ENCODE peak calls at places on chromosomes 12 and 14, in six cellular contexts. One of them, this sample, is unnamed.
A peak's percentile ranks its signal among the peaks of the same experiment; 100 is the strongest.

GRCh38 chr14:47235619-47236018 is 439.8 kb downstream of the MDGA2 start:
- DNase-seq in K562: no peak
- DNase-seq in lower leg skin: no peak
- DNase-seq in heart left ventricle: no peak
- DNase-seq in body of pancreas: no peak
- DNase-seq in breast epithelium: no peak
- DNase-seq in this sample: no peak

GRCh38 chr14:67934087-67934486 is 114.5 kb downstream of the RAD51B start:
- DNase-seq in body of pancreas: peak; percentile 63
- DNase-seq in K562: peak; percentile 19
- DNase-seq in breast epithelium: no peak
- DNase-seq in lower leg skin: peak; percentile 32
- DNase-seq in heart left ventricle: no peak
- DNase-seq in this sample: peak; percentile 13

GRCh38 chr12:53495903-53496751 is 3.1 kb downstream of the MAP3K12 start:
- DNase-seq in heart left ventricle: peak; percentile 74
- DNase-seq in K562: peak; percentile 56
- DNase-seq in breast epithelium: peak; percentile 57
- DNase-seq in body of pancreas: peak; percentile 62
- DNase-seq in lower leg skin: peak; percentile 67
- DNase-seq in this sample: no peak

GRCh38 chr12:3342051-3342450 is 149.0 kb upstream of the PRMT8 start:
- DNase-seq in K562: peak; percentile 9
- DNase-seq in breast epithelium: no peak
- DNase-seq in heart left ventricle: peak; percentile 70
- DNase-seq in lower leg skin: no peak
- DNase-seq in body of pancreas: peak; percentile 27
- DNase-seq in this sample: no peak

GRCh38 chr14:58171090-58171489 is 19.1 kb upstream of the ARMH4 start:
- DNase-seq in heart left ventricle: peak; percentile 75
- DNase-seq in body of pancreas: peak; percentile 87
- DNase-seq in breast epithelium: peak; percentile 77
- DNase-seq in K562: peak; percentile 95
- DNase-seq in lower leg skin: peak; percentile 76
- DNase-seq in this sample: peak; percentile 26

GRCh38 chr12:99131761-99132199 is 486.7 kb downstream of the APAF1 start:
- DNase-seq in body of pancreas: peak; percentile 41
- DNase-seq in heart left ventricle: peak; percentile 71
- DNase-seq in K562: no peak
- DNase-seq in lower leg skin: no peak
- DNase-seq in breast epithelium: no peak
- DNase-seq in this sample: no peak

GRCh38 chr12:72622556-72622955 is 350.4 kb downstream of the TRHDE start:
- DNase-seq in lower leg skin: no peak
- DNase-seq in body of pancreas: no peak
- DNase-seq in heart left ventricle: no peak
- DNase-seq in breast epithelium: no peak
- DNase-seq in K562: no peak
- DNase-seq in this sample: no peak

GRCh38 chr12:101599311-101599710 is 4.5 kb downstream of the MYBPC1 start:
- DNase-seq in heart left ventricle: no peak
- DNase-seq in lower leg skin: no peak
- DNase-seq in breast epithelium: no peak
- DNase-seq in K562: no peak
- DNase-seq in body of pancreas: no peak
- DNase-seq in this sample: no peak

GRCh38 chr12:113196582-113196981 is 11.1 kb downstream of the RITA1 start:
- DNase-seq in body of pancreas: no peak
- DNase-seq in breast epithelium: no peak
- DNase-seq in heart left ventricle: no peak
- DNase-seq in lower leg skin: no peak
- DNase-seq in K562: peak; percentile 6
- DNase-seq in this sample: no peak

GRCh38 chr12:127143020-127143419 is 1124.0 kb upstream of the TMEM132C start:
- DNase-seq in K562: no peak
- DNase-seq in heart left ventricle: no peak
- DNase-seq in body of pancreas: no peak
- DNase-seq in lower leg skin: no peak
- DNase-seq in breast epithelium: no peak
- DNase-seq in this sample: no peak

GRCh38 chr14:95337052-95337595 is 17.4 kb upstream of the CLMN start:
- DNase-seq in body of pancreas: no peak
- DNase-seq in K562: no peak
- DNase-seq in breast epithelium: no peak
- DNase-seq in lower leg skin: no peak
- DNase-seq in heart left ventricle: no peak
- DNase-seq in this sample: no peak

GRCh38 chr12:116924558-116925453 is 14.1 kb downstream of the FBXW8 start:
- DNase-seq in body of pancreas: peak; percentile 9
- DNase-seq in heart left ventricle: peak; percentile 45
- DNase-seq in lower leg skin: no peak
- DNase-seq in breast epithelium: peak; percentile 21
- DNase-seq in K562: no peak
- DNase-seq in this sample: peak; percentile 21

GRCh38 chr14:96683575-96684289 is 113.5 kb upstream of the VRK1 start:
- DNase-seq in breast epithelium: no peak
- DNase-seq in K562: no peak
- DNase-seq in body of pancreas: no peak
- DNase-seq in heart left ventricle: no peak
- DNase-seq in lower leg skin: no peak
- DNase-seq in this sample: no peak

GRCh38 chr12:91239497-91239896 is 56.9 kb upstream of the DCN start:
- DNase-seq in K562: no peak
- DNase-seq in body of pancreas: no peak
- DNase-seq in lower leg skin: no peak
- DNase-seq in breast epithelium: no peak
- DNase-seq in heart left ventricle: no peak
- DNase-seq in this sample: no peak

GRCh38 chr14:23055621-23056256 is 1.6 kb downstream of the CDH24 start:
- DNase-seq in body of pancreas: no peak
- DNase-seq in breast epithelium: no peak
- DNase-seq in lower leg skin: no peak
- DNase-seq in heart left ventricle: no peak
- DNase-seq in K562: peak; percentile 42
- DNase-seq in this sample: no peak

GRCh38 chr14:96383445-96383844 is 8.5 kb upstream of the AK7 start:
- DNase-seq in heart left ventricle: no peak
- DNase-seq in lower leg skin: no peak
- DNase-seq in body of pancreas: no peak
- DNase-seq in K562: no peak
- DNase-seq in breast epithelium: no peak
- DNase-seq in this sample: no peak

GRCh38 chr14:101123639-101124525 is 220.4 kb upstream of the RTL1 start:
- DNase-seq in K562: no peak
- DNase-seq in lower leg skin: peak; percentile 9
- DNase-seq in body of pancreas: no peak
- DNase-seq in heart left ventricle: no peak
- DNase-seq in breast epithelium: no peak
- DNase-seq in this sample: peak; percentile 1

GRCh38 chr12:95881331-95881955 is 22.7 kb downstream of the SNRPF start:
- DNase-seq in breast epithelium: no peak
- DNase-seq in heart left ventricle: no peak
- DNase-seq in K562: no peak
- DNase-seq in lower leg skin: no peak
- DNase-seq in body of pancreas: no peak
- DNase-seq in this sample: no peak

GRCh38 chr12:92942905-92943304 is 13.8 kb upstream of the EEA1 start:
- DNase-seq in K562: no peak
- DNase-seq in body of pancreas: peak; percentile 2
- DNase-seq in heart left ventricle: no peak
- DNase-seq in breast epithelium: no peak
- DNase-seq in lower leg skin: no peak
- DNase-seq in this sample: no peak

GRCh38 chr14:61889914-61890351 is 127.7 kb downstream of the SNAPC1 start:
- DNase-seq in heart left ventricle: no peak
- DNase-seq in lower leg skin: no peak
- DNase-seq in breast epithelium: no peak
- DNase-seq in K562: no peak
- DNase-seq in body of pancreas: no peak
- DNase-seq in this sample: peak; percentile 31

GRCh38 chr14:30957813-30958370 is 67.6 kb upstream of the AP4S1 start:
- DNase-seq in K562: no peak
- DNase-seq in heart left ventricle: no peak
- DNase-seq in body of pancreas: peak; percentile 72
- DNase-seq in breast epithelium: no peak
- DNase-seq in lower leg skin: no peak
- DNase-seq in this sample: no peak

GRCh38 chr12:68743416-68743815 is 2.6 kb upstream of the SLC35E3 start:
- DNase-seq in lower leg skin: no peak
- DNase-seq in breast epithelium: no peak
- DNase-seq in K562: no peak
- DNase-seq in heart left ventricle: no peak
- DNase-seq in body of pancreas: no peak
- DNase-seq in this sample: no peak

GRCh38 chr14:51093371-51094281 is 1.3 kb downstream of the TRIM9 start:
- DNase-seq in body of pancreas: peak; percentile 47
- DNase-seq in breast epithelium: peak; percentile 35
- DNase-seq in lower leg skin: no peak
- DNase-seq in heart left ventricle: peak; percentile 30
- DNase-seq in K562: no peak
- DNase-seq in this sample: peak; percentile 27

GRCh38 chr14:51535443-51536044 is 116.2 kb upstream of the FRMD6 start:
- DNase-seq in breast epithelium: no peak
- DNase-seq in lower leg skin: no peak
- DNase-seq in K562: no peak
- DNase-seq in body of pancreas: no peak
- DNase-seq in heart left ventricle: no peak
- DNase-seq in this sample: no peak

GRCh38 chr12:6226002-6226700 is 26.0 kb downstream of the CD9 start:
- DNase-seq in breast epithelium: peak; percentile 79
- DNase-seq in K562: no peak
- DNase-seq in heart left ventricle: peak; percentile 91
- DNase-seq in lower leg skin: peak; percentile 79
- DNase-seq in body of pancreas: peak; percentile 22
- DNase-seq in this sample: no peak
- TF ChIP-seq POLR2A in breast epithelium: no peak
- TF ChIP-seq POLR2A in K562: no peak
- TF ChIP-seq POLR2A in heart left ventricle: no peak
- TF ChIP-seq POLR2A in lower leg skin: no peak
- TF ChIP-seq POLR2A in body of pancreas: no peak
- TF ChIP-seq POLR2A in this sample: no peak

DNA sequence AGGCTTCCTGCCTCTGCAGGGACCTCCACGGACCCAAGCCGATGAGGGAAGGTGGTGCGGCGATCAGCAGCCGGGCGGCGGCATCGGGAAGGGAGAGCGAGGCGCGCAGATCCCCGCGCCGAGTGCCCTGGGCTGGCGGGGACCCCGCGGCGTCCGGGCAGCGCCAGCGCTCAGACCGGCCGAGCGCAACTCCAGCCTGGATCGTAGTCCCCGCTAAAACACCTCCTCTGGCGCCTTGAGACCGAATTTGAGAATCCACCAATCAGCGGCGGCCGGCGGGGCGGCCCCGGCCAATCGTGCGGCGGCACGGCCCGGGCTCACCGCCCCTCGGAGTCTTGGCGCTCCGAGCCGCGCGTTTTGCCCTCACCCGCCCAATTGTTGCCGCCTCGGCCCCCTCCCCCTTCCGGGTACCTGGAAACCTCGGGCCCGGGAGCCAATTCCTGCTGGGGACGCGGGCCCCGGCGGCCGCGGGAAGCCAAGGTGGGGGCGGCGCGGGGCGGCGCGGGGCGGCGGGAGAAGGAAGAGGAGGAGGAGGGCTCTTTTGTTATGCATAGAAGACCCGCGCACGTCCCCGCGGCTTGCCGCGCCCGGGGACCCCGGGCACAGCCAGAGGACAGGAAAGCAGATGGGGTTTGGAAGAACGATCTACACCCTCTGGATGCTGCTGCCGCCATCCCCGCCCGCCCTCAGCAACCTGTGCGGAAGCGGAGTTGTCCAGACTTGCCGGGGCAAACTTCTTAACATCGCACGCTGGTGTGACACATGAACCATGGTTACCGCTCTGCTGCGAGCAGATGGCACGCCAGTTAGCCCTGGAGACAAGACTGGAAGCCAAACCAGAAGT is at the start of gene E2F7:
- DNase-seq in lower leg skin: peak; percentile 69
- DNase-seq in heart left ventricle: peak; percentile 87
- DNase-seq in breast epithelium: peak; percentile 75
- DNase-seq in body of pancreas: peak; percentile 90
- DNase-seq in K562: peak; percentile 100
- DNase-seq in this sample: peak; percentile 88
- TF ChIP-seq POLR2A in lower leg skin: no peak
- TF ChIP-seq POLR2A in heart left ventricle: no peak
- TF ChIP-seq POLR2A in breast epithelium: no peak
- TF ChIP-seq POLR2A in body of pancreas: no peak
- TF ChIP-seq POLR2A in K562: peak; percentile 84
- TF ChIP-seq POLR2A in this sample: peak; percentile 91

DNA sequence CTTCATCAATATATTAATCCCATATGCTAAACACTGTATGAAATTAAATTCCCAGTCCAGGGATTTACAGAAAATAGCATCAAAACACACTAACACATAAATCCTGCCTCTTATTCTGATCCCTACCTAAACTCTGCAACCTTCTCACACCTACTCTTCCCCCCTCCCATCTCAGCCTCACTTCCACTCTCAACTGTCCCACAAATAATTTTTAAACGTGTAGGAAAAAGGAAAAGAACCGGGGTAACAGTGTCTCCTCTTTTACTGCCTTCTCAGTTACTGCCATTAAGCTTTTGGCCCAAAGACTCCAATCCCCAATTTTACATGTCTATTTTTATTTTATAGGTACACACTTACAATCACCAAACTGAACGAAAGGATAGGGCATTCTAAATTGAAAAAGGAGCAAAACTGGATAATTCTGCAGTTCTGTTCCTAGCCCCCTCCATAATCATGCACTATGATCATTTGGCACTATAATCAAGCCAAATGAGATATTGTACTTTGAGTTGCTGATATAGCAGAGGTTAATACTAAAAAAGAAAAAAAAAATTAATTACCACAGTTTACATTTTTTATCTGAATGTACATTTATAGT is 2.9 kb downstream of the DUSP16 start:
- DNase-seq in breast epithelium: no peak
- DNase-seq in lower leg skin: no peak
- DNase-seq in K562: no peak
- DNase-seq in body of pancreas: no peak
- DNase-seq in heart left ventricle: no peak
- DNase-seq in this sample: no peak
- TF ChIP-seq POLR2A in breast epithelium: no peak
- TF ChIP-seq POLR2A in lower leg skin: no peak
- TF ChIP-seq POLR2A in K562: no peak
- TF ChIP-seq POLR2A in body of pancreas: no peak
- TF ChIP-seq POLR2A in heart left ventricle: no peak
- TF ChIP-seq POLR2A in this sample: no peak

GRCh38 chr12:1807489-1807888 is 12.9 kb upstream of the LRTM2 start:
- DNase-seq in heart left ventricle: peak; percentile 23
- DNase-seq in body of pancreas: no peak
- DNase-seq in lower leg skin: no peak
- DNase-seq in breast epithelium: no peak
- DNase-seq in K562: no peak
- DNase-seq in this sample: no peak

GRCh38 chr12:1808036-1808797 is 12.1 kb upstream of the LRTM2 start:
- DNase-seq in body of pancreas: no peak
- DNase-seq in lower leg skin: no peak
- DNase-seq in heart left ventricle: peak; percentile 20
- DNase-seq in K562: no peak
- DNase-seq in breast epithelium: no peak
- DNase-seq in this sample: no peak

GRCh38 chr12:1809606-1810140 is 10.7 kb upstream of the LRTM2 start:
- DNase-seq in breast epithelium: no peak
- DNase-seq in heart left ventricle: no peak
- DNase-seq in body of pancreas: no peak
- DNase-seq in lower leg skin: no peak
- DNase-seq in K562: peak; percentile 25
- DNase-seq in this sample: no peak

GRCh38 chr12:1810201-1810930 is 10.0 kb upstream of the LRTM2 start:
- DNase-seq in breast epithelium: no peak
- DNase-seq in K562: peak; percentile 45
- DNase-seq in body of pancreas: no peak
- DNase-seq in heart left ventricle: peak; percentile 22
- DNase-seq in lower leg skin: no peak
- DNase-seq in this sample: no peak

GRCh38 chr12:1808798-1809480 is 11.4 kb upstream of the LRTM2 start:
- DNase-seq in body of pancreas: no peak
- DNase-seq in breast epithelium: no peak
- DNase-seq in lower leg skin: no peak
- DNase-seq in heart left ventricle: peak; percentile 14
- DNase-seq in K562: no peak
- DNase-seq in this sample: no peak
- TF ChIP-seq POLR2A in body of pancreas: no peak
- TF ChIP-seq POLR2A in breast epithelium: no peak
- TF ChIP-seq POLR2A in lower leg skin: no peak
- TF ChIP-seq POLR2A in heart left ventricle: no peak
- TF ChIP-seq POLR2A in K562: no peak
- TF ChIP-seq POLR2A in this sample: no peak

This sample was measured in GM12892.